ENCODE peak calls at places on chromosomes 13 and 19, in seven cellular contexts. L is K562, V is GM12878, N is SK-N-SH, Z is GM12891, S is H1, M is HepG2. H is an unnamed sample.

GRCh38 chr13:51153527-51153926 is 42.5 kb upstream of the C13orf42 start:
- DNase-seq in V (no peak), L (no peak), M (no peak), S (peak; percentile 40), Z (no peak), N (no peak), H (no peak)

GRCh38 chr19:55451522-55452380 is 8.7 kb upstream of the SHISA7 start:
- DNase-seq in M (no peak), V (no peak), S (peak; percentile 73), Z (no peak), N (peak; percentile 65), L (peak; percentile 44), H (no peak)

GRCh38 chr19:44657211-44657921 is 13.7 kb downstream of the PVR start:
- DNase-seq in V (no peak), Z (peak; percentile 72), N (peak; percentile 86), M (peak; percentile 62), S (peak; percentile 95), L (peak; percentile 76), H (peak; percentile 74)

GRCh38 chr13:80030491-80030890 is 310.4 kb downstream of the SPRY2 start:
- DNase-seq in N (no peak), M (no peak), S (no peak), L (no peak), Z (no peak), V (no peak), H (no peak)

GRCh38 chr19:1513492-1514294 is 874 bp upstream of the ADAMTSL5 start:
- DNase-seq in V (no peak), M (no peak), L (peak; percentile 88), N (peak; percentile 75), Z (peak; percentile 72), S (peak; percentile 82), H (peak; percentile 71)

GRCh38 chr19:41551711-41552110 is 24.3 kb upstream of the CEACAM21 start:
- DNase-seq in Z (no peak), L (no peak), S (no peak), N (no peak), V (no peak), M (no peak), H (no peak)

GRCh38 chr13:21901326-21901725 is 230.5 kb downstream of the FGF9 start:
- DNase-seq in Z (no peak), S (no peak), V (no peak), N (no peak), L (no peak), M (no peak), H (no peak)

GRCh38 chr13:95970878-95971277 is 82.3 kb downstream of the UGGT2 start:
- DNase-seq in N (no peak), V (no peak), Z (no peak), M (no peak), S (no peak), L (no peak), H (no peak)

GRCh38 chr13:98853791-98854191 is 101.3 kb upstream of the SLC15A1 start:
- DNase-seq in S (no peak), V (peak; percentile 80), M (no peak), L (no peak), N (no peak), Z (peak; percentile 32), H (peak; percentile 25)

GRCh38 chr19:18789883-18790565 is 1.1 kb downstream of the COMP start:
- DNase-seq in N (peak; percentile 69), M (no peak), V (no peak), L (peak; percentile 70), Z (no peak), S (peak; percentile 82), H (no peak)

GRCh38 chr19:58406818-58407657 is 1.4 kb upstream of the ZNF584 start:
- DNase-seq in V (no peak), M (peak; percentile 58), L (peak; percentile 64), S (no peak), N (no peak), Z (no peak), H (no peak)

GRCh38 chr13:108003626-108004025 is 211.7 kb downstream of the LIG4 start:
- DNase-seq in Z (no peak), L (peak; percentile 44), S (no peak), N (no peak), M (no peak), V (no peak), H (no peak)

GRCh38 chr19:35555301-35556005 is 8.0 kb downstream of the ATP4A start:
- DNase-seq in S (peak; percentile 73), N (peak; percentile 84), V (no peak), Z (no peak), L (peak; percentile 72), M (peak; percentile 56), H (no peak)

GRCh38 chr19:2122251-2122650 is 25.5 kb downstream of the IZUMO4 start:
- DNase-seq in V (no peak), L (no peak), S (no peak), Z (no peak), M (no peak), N (no peak), H (no peak)

GRCh38 chr19:45251452-45252354 is 632 bp downstream of the MARK4 start:
- DNase-seq in S (peak; percentile 71), V (no peak), L (no peak), Z (peak; percentile 66), N (peak; percentile 77), M (no peak), H (peak; percentile 69)

GRCh38 chr13:41751277-41751676 is 209.6 kb downstream of the VWA8 start:
- DNase-seq in V (no peak), M (no peak), L (peak; percentile 41), N (no peak), Z (no peak), S (no peak), H (no peak)

GRCh38 chr13:37869506-37869755 is 141 bp downstream of the TRPC4 start:
- DNase-seq in M (no peak), Z (no peak), N (no peak), V (no peak), S (no peak), L (no peak), H (no peak)

DNA sequence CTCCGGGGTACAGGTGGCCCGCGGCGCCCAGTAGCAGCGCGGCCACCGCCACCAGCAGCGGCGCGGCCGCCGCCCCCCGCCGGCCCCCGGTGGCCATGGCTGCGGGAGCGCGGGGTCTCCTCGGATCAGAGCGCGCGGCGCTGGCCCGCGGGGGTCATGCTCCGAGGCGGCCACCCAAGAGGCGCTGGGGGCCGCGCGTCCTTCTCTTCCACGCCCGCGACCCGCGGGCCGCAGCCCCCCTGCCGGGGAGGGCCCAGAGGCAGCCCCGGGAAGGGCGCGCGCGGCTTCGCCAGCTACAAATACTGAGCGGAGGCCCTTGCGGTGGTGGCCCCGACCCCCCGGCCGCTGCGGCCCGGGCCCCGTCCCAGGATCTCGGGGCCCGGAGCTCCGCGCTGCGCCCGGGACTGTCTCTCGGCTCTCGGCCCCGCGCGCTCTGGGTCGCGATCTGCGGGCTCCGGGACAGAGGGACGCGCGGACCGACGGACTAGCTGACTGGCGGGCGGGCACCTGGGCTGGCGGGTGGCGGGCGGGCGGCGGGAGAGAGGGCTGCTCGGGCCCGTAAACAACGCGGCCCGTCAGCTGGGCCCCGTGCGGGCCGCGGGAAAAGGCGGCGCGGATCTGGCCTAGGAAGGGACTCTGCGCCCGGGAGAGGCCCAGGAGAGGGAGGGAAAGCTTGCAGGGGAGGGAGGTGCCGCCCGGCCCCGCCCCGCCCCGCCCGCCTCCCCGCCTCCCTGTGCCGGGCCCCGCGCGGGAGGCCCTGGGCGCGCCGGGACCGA is at the start of gene INSR:
- DNase-seq in V (peak; percentile 54), Z (peak; percentile 96), M (peak; percentile 83), N (peak; percentile 99), L (peak; percentile 85), S (peak; percentile 89), H (peak; percentile 96)
- TF ChIP-seq TAF1 in V (peak; percentile 63), Z (no peak), M (peak; percentile 53), N (peak; percentile 65), L (no peak), S (peak; percentile 47), H (no peak)

GRCh38 chr13:110306960-110307696 is at the start of the genes COL4A1 and COL4A2:
- DNase-seq in M (no peak), Z (no peak), V (no peak), N (peak; percentile 84), S (no peak), L (no peak), H (no peak)
- TF ChIP-seq POLR2AphosphoS5 in M (no peak), Z (no peak), V (no peak), N (peak; percentile 46), S (peak; percentile 75), L (no peak), H (no peak)

GRCh38 chr19:46761418-46761831 is 15.2 kb upstream of the STRN4 start:
- DNase-seq in N (no peak), S (no peak), V (no peak), Z (no peak), M (peak; percentile 55), L (no peak), H (no peak)

GRCh38 chr19:46772170-46773017 is 16.0 kb downstream of the SLC1A5 start:
- DNase-seq in L (no peak), V (no peak), M (no peak), N (no peak), Z (no peak), S (no peak), H (no peak)

GRCh38 chr19:46764817-46765291 is 18.6 kb upstream of the STRN4 start:
- DNase-seq in V (no peak), L (no peak), S (no peak), Z (no peak), N (no peak), M (peak; percentile 92), H (no peak)

GRCh38 chr19:46762245-46762890 is 16.1 kb upstream of the STRN4 start:
- DNase-seq in M (no peak), Z (no peak), S (no peak), L (no peak), N (no peak), V (no peak), H (no peak)

DNA sequence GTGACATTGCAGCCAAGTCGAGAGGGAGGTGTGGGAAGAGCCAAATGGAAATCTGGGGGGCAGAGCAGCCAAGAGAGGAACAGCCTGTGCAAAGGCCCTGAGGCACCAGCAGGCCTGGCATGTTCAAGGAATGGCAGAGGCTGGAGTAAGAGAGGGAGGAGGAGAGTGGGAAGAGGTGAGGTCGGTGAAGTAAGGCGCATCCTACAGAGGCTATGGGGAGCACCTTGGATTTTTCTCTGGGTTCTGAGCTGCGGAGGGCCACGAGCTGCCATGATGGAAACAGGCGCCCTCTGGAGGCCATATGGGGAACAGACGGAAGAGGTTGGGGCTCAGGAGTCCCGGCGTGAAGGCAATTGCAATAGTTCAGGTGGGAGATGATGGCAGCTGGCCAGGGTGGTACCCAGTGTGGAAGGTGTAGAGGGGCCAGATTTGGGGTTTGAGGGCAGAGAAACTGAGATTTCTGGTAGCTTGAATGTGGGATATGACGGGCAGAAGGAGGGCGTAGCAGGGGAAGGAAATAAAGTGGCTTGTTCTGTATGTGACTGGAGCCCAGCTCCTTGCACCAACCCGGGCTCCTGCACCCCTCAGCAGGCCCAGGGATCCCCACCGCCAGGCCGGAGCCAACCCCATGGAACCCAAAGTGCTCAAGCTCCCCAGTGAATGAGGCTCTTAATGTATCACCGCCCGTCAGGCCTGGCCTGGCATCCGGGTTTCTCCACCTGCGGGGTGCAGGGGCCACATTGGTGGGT is 20.5 kb upstream of the STRN4 start:
- DNase-seq in Z (no peak), L (peak; percentile 81), M (peak; percentile 53), V (no peak), S (peak; percentile 84), N (peak; percentile 74), H (peak; percentile 77)
- TF ChIP-seq TAF1 in Z (no peak), L (no peak), M (no peak), V (no peak), S (no peak), N (no peak), H (no peak)

DNA sequence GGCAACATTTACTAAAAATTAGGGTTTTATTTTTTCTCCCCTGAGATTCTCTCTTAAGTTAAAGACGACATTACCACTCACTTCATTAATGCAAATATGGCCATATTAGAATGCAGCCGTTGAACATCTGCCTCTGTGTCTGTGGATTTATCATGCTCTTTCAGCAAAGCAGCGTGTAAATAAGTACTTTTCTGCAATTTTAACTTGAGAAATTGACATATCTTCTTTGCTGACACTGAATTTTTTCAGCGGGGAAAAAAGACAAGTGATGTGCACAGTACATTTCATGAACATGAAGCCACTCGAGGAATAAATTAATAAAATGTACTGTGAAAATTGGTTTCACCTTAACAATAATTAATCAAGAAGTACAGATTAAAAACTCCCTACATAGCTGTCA is 406.4 kb downstream of the ITGBL1 start:
- DNase-seq in S (no peak), L (no peak), V (no peak), M (no peak), N (no peak), Z (no peak), H (no peak)
- TF ChIP-seq POLR2AphosphoS5 in S (no peak), L (no peak), V (no peak), M (no peak), N (no peak), Z (no peak), H (no peak)